ENCODE peak calls at places on chromosome 10, in eight cellular contexts. I is OCI-LY7; X is CD4-positive, alpha-beta memory T cell; A is mucosa of descending colon; F is AG04450; B is HepG2; D is uterus; S is SK-N-SH. G is an unnamed sample.

GRCh38 chr10:47029181-47029971 is 118.1 kb downstream of the PTPN20 start:
- DNase-seq in I (no peak), X (no peak), A (peak; percentile 19), F (no peak), B (no peak), D (peak; percentile 5), S (no peak), G (peak; percentile 71)

GRCh38 chr10:89295597-89295996 is 6.2 kb upstream of the IFIT2 start:
- DNase-seq in I (no peak), X (no peak), A (no peak), F (peak; percentile 66), B (no peak), D (no peak), S (no peak), G (no peak)

GRCh38 chr10:101287922-101288638 is 58.8 kb upstream of the LBX1 start:
- DNase-seq in I (peak; percentile 11), X (no peak), A (no peak), F (no peak), B (peak; percentile 50), D (no peak), S (peak; percentile 87), G (peak; percentile 86)

GRCh38 chr10:30940279-30940678 is 91.4 kb downstream of the ZNF438 start:
- DNase-seq in I (no peak), X (no peak), A (no peak), F (no peak), B (no peak), D (no peak), S (no peak), G (no peak)

GRCh38 chr10:91410638-91411367 is 659 bp downstream of the HECTD2 start:
- DNase-seq in I (no peak), X (no peak), A (peak; percentile 76), F (no peak), B (no peak), D (peak; percentile 27), S (peak; percentile 22), G (no peak)

GRCh38 chr10:76202777-76203176 is 771.4 kb downstream of the LRMDA start:
- DNase-seq in I (no peak), X (no peak), A (no peak), F (peak; percentile 30), B (no peak), D (no peak), S (no peak), G (no peak)

GRCh38 chr10:119539359-119539651 is 3.2 kb downstream of the RGS10 start:
- DNase-seq in I (no peak), X (no peak), A (no peak), F (no peak), B (no peak), D (no peak), S (no peak), G (no peak)

GRCh38 chr10:127426746-127427145 is 122.4 kb upstream of the NPS start:
- DNase-seq in I (no peak), X (no peak), A (no peak), F (no peak), B (no peak), D (no peak), S (no peak), G (no peak)

GRCh38 chr10:7133270-7133669 is 277.6 kb downstream of the SFMBT2 start:
- DNase-seq in I (no peak), X (no peak), A (no peak), F (no peak), B (no peak), D (no peak), S (no peak), G (no peak)

GRCh38 chr10:55410415-55410885 is 609.4 kb upstream of the PCDH15 start:
- DNase-seq in I (no peak), X (no peak), A (no peak), F (no peak), B (no peak), D (no peak), S (peak; percentile 51), G (peak; percentile 83)

GRCh38 chr10:22710139-22710745 is 4.1 kb downstream of the PIP4K2A start:
- DNase-seq in I (no peak), X (no peak), A (no peak), F (no peak), B (no peak), D (no peak), S (no peak), G (no peak)

GRCh38 chr10:93352638-93353383 is 129.3 kb downstream of the MYOF start:
- DNase-seq in I (peak; percentile 52), X (peak; percentile 46), A (no peak), F (no peak), B (peak; percentile 42), D (no peak), S (peak; percentile 44), G (no peak)

GRCh38 chr10:118850418-118851061 is 95.8 kb upstream of the CACUL1 start:
- DNase-seq in I (peak; percentile 66), X (peak; percentile 30), A (peak; percentile 71), F (no peak), B (peak; percentile 38), D (peak; percentile 39), S (peak; percentile 69), G (peak; percentile 87)

GRCh38 chr10:8331387-8331786 is 276.9 kb downstream of the GATA3 start:
- DNase-seq in I (no peak), X (peak; percentile 60), A (no peak), F (no peak), B (no peak), D (no peak), S (no peak), G (no peak)

GRCh38 chr10:48636231-48636630 is 31.4 kb upstream of the ARHGAP22 start:
- DNase-seq in I (no peak), X (no peak), A (no peak), F (no peak), B (no peak), D (no peak), S (no peak), G (no peak)

GRCh38 chr10:93357680-93358079 is 124.5 kb downstream of the MYOF start:
- DNase-seq in I (peak; percentile 48), X (peak; percentile 11), A (no peak), F (no peak), B (peak; percentile 43), D (no peak), S (peak; percentile 53), G (peak; percentile 50)

GRCh38 chr10:110414563-110415309 is 83.0 kb upstream of the DUSP5 start:
- DNase-seq in I (peak; percentile 96), X (peak; percentile 88), A (peak; percentile 81), F (no peak), B (peak; percentile 35), D (no peak), S (no peak), G (no peak)

GRCh38 chr10:104123397-104123796 is 1.4 kb downstream of the SFR1 start:
- DNase-seq in I (peak; percentile 46), X (no peak), A (no peak), F (no peak), B (no peak), D (no peak), S (peak; percentile 4), G (no peak)
- H3K9me3 ChIP-seq in I (no peaks in the 10 kb centered on the region), X (no peaks in the 10 kb centered on the region), A (no peaks in the 10 kb centered on the region), F (no peaks in the 10 kb centered on the region), B (no peaks in the 10 kb centered on the region), D (no peaks in the 10 kb centered on the region), S (no peaks in the 10 kb centered on the region), G (no peaks in the 10 kb centered on the region)

DNA sequence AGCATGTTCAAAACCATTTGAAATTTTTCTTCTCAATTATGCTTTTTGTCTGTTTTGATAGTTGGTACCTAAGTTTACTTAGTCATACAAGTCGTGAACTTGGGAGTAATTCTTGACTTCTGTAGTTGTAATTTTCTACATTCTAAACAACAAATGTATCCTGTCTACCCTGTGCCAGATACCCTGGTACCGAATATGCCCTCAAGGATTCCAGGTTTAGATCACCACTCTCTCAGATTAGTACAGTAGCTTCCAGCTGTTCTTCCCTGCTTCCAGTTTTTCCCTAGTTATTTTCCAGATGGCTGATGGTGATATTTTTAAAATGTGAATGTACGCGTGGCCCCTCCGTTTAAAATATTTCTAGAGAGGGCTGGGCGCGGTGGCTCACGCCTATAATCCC is 6.5 kb downstream of the STAM start:
- DNase-seq in I (no peak), X (no peak), A (no peak), F (no peak), B (no peak), D (no peak), S (no peak), G (no peak)
- H3K9me3 ChIP-seq in I (peaks cover 26% of the 10 kb centered on the region), X (peaks cover 4% of the 10 kb centered on the region), A (peaks cover 6% of the 10 kb centered on the region), F (no peaks in the 10 kb centered on the region), B (peaks cover 7% of the 10 kb centered on the region), D (no peaks in the 10 kb centered on the region), S (no peaks in the 10 kb centered on the region), G (no peaks in the 10 kb centered on the region)

GRCh38 chr10:131776496-131776895 is 124.3 kb upstream of the PPP2R2D start:
- DNase-seq in I (no peak), X (no peak), A (no peak), F (no peak), B (no peak), D (no peak), S (no peak), G (no peak)

GRCh38 chr10:131777162-131777561 is 123.6 kb upstream of the PPP2R2D start:
- DNase-seq in I (no peak), X (no peak), A (no peak), F (no peak), B (no peak), D (no peak), S (no peak), G (no peak)

GRCh38 chr10:131774618-131775443 is 126.0 kb upstream of the PPP2R2D start:
- DNase-seq in I (no peak), X (no peak), A (peak; percentile 29), F (no peak), B (no peak), D (no peak), S (no peak), G (no peak)

GRCh38 chr10:131775444-131775832 is 125.4 kb upstream of the PPP2R2D start:
- DNase-seq in I (no peak), X (no peak), A (no peak), F (no peak), B (no peak), D (no peak), S (no peak), G (no peak)

DNA sequence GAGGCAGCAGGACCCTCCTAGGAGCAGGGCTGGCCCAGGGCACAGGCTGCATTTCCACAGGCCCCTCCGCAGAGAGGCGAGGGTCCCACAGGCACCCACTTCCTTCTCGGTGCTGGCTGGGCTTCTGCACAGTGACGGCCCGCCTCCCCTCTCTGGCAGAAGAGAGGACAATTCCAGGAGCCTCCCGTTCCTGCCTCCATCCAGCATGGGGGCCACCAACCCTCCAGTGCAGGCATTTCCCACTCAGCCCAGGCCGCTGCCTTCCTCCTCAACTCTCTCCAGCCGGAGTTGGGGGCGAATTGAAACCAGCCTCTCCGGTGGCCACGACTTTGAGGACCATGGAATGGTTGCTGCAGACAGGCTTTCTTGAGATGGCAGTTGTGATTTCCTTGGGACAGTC is 125.0 kb upstream of the PPP2R2D start:
- DNase-seq in I (no peak), X (no peak), A (no peak), F (no peak), B (no peak), D (no peak), S (no peak), G (no peak)
- H3K9me3 ChIP-seq in I (peaks cover 8% of the 10 kb centered on the region), X (peaks cover 24% of the 10 kb centered on the region), A (peaks cover 33% of the 10 kb centered on the region), F (peaks cover 96% of the 10 kb centered on the region), B (peaks cover 33% of the 10 kb centered on the region), D (no peaks in the 10 kb centered on the region), S (no peaks in the 10 kb centered on the region), G (peaks cover 25% of the 10 kb centered on the region)

DNA sequence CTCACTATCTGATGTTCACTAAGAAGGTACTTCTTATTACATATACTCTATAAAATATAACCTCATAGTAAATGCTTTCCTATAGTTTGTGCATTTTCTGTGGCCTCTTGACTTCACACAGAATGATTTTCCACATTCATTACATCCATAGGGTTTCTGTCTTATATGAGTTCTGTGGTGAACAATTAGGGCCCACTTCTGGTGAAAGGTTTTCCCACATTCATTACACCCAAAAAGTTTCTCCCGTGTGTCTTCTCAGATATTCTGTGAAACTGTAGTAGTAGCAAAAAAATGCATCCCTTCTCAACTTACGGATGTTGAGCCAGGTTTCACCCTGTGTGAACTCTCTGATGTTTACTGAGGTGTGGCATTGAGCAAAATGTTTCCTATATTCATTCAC is 119.3 kb downstream of the ZNF33B start:
- DNase-seq in I (no peak), X (no peak), A (no peak), F (no peak), B (no peak), D (no peak), S (no peak), G (no peak)
- H3K9me3 ChIP-seq in I (peaks cover 24% of the 10 kb centered on the region), X (peaks cover 70% of the 10 kb centered on the region), A (peaks cover 100% of the 10 kb centered on the region), F (peaks cover 34% of the 10 kb centered on the region), B (peaks cover 14% of the 10 kb centered on the region), D (peaks cover 2% of the 10 kb centered on the region), S (peaks cover 36% of the 10 kb centered on the region), G (peaks cover 50% of the 10 kb centered on the region)